ENCODE peak calls at places on chromosomes 11 and 22, in six cellular contexts. T, X, Y, P, V and H are unnamed samples.

GRCh38 chr11:119483881-119484371 is 61.0 kb upstream of the THY1 start:
- DNase-seq in T (no peak), X (no peak), P (no peak), V (no peak), Y (no peak), H (no peak)

GRCh38 chr22:42180349-42180842 is 49.8 kb upstream of the CYP2D6 start:
- DNase-seq in T (peak), X (no peak), Y (no peak), P (no peak), V (no peak), H (no peak)

GRCh38 chr11:58958500-58958899 is 19.2 kb downstream of the GLYATL1 start:
- DNase-seq in Y (peak), X (peak), T (no peak), V (peak), P (no peak), H (peak)

GRCh38 chr11:86288776-86289507 is 13.1 kb upstream of the HIKESHI start:
- DNase-seq in T (no peak), V (peak), X (peak), Y (no peak), P (no peak), H (no peak)

GRCh38 chr11:118530180-118530682 is 761 bp upstream of the TMEM25 start:
- DNase-seq in P (no peak), X (no peak), T (no peak), V (no peak), Y (peak), H (peak)

GRCh38 chr22:43843783-43844530 is 18.4 kb downstream of the SULT4A1 start:
- DNase-seq in Y (no peak), P (no peak), X (no peak), V (no peak), T (no peak), H (no peak)

GRCh38 chr22:22371031-22371541 is 126.5 kb downstream of the VPREB1 start:
- DNase-seq in V (peak), X (no peak), T (no peak), Y (no peak), P (peak), H (no peak)

GRCh38 chr11:107648247-107648646 is 57.3 kb downstream of the ELMOD1 start:
- DNase-seq in V (no peak), Y (no peak), P (no peak), X (no peak), T (no peak), H (no peak)

GRCh38 chr11:6353367-6353987 is 33.2 kb upstream of the CAVIN3 start:
- DNase-seq in V (peak), T (peak), X (peak), P (peak), Y (peak), H (peak)

GRCh38 chr11:78920329-78920728 is 345.7 kb upstream of the NARS2 start:
- DNase-seq in Y (no peak), X (no peak), P (no peak), V (no peak), T (no peak), H (no peak)

GRCh38 chr11:9573775-9574555 is 495 bp downstream of the WEE1 start:
- DNase-seq in P (no peak), Y (peak), X (no peak), T (no peak), V (peak), H (peak)

GRCh38 chr11:11977206-11977938 is 31.1 kb downstream of the DKK3 start:
- DNase-seq in X (no peak), P (no peak), V (peak), T (no peak), Y (peak), H (peak)

GRCh38 chr11:119677840-119678239 is 51.2 kb downstream of the NECTIN1 start:
- DNase-seq in P (no peak), Y (no peak), V (no peak), X (no peak), T (no peak), H (no peak)

GRCh38 chr11:35526370-35526792 is 965 bp upstream of the PAMR1 start:
- DNase-seq in T (no peak), V (no peak), X (no peak), Y (no peak), P (no peak), H (no peak)

GRCh38 chr22:24997023-24997422 is 44.5 kb downstream of the KIAA1671 start:
- DNase-seq in V (no peak), P (no peak), T (no peak), Y (no peak), X (no peak), H (no peak)

GRCh38 chr11:72771507-72771906 is 19.3 kb upstream of the ARAP1 start:
- DNase-seq in X (no peak), Y (no peak), P (no peak), T (no peak), V (peak), H (no peak)

GRCh38 chr11:2142300-2142759 is 3.1 kb upstream of the IGF2 start:
- DNase-seq in Y (no peak), P (no peak), X (no peak), T (no peak), V (peak), H (no peak)

GRCh38 chr11:1560011-1560579 is 12.0 kb downstream of the DUSP8 start:
- DNase-seq in V (no peak), Y (no peak), T (no peak), P (no peak), X (no peak), H (no peak)

GRCh38 chr11:104956528-104956927 is 11.8 kb downstream of the CASP4 start:
- DNase-seq in P (no peak), V (peak), T (no peak), X (no peak), Y (no peak), H (no peak)

GRCh38 chr11:72349616-72350218 is 84.6 kb downstream of the CLPB start:
- DNase-seq in P (no peak), Y (no peak), T (no peak), X (no peak), V (peak), H (no peak)